ENCODE peak calls at places on chromosome 12, in five cellular contexts. K, R, J, G and E are unnamed samples. For H3K4me1, the result is how much of the 10 kb centered on the place peaks cover.

GRCh38 chr12:92292016-92292415 is 146.4 kb upstream of the BTG1 start:
- DNase-seq in K (no peak), R (no peak), G (no peak), J (no peak), E (no peak)

GRCh38 chr12:69396041-69396440 is 36.5 kb downstream of the YEATS4 start:
- DNase-seq in G (peak), J (no peak), K (no peak), R (no peak), E (no peak)

GRCh38 chr12:49201595-49202295 is 12.9 kb upstream of the TUBA1A start:
- DNase-seq in K (no peak), G (peak), J (peak), R (no peak), E (peak)

GRCh38 chr12:84814664-84815245 is 97.8 kb downstream of the SLC6A15 start:
- DNase-seq in J (no peak), R (no peak), K (no peak), G (peak), E (no peak)

GRCh38 chr12:48988030-48988649 is 10.0 kb downstream of the WNT1 start:
- DNase-seq in R (peak), G (no peak), J (no peak), K (peak), E (peak)

GRCh38 chr12:110501378-110501721 is 561 bp downstream of the VPS29 start:
- DNase-seq in J (no peak), R (no peak), G (peak), K (peak), E (peak)

GRCh38 chr12:127635838-127636237 is 631.1 kb upstream of the TMEM132C start:
- DNase-seq in G (no peak), R (no peak), K (no peak), J (no peak), E (no peak)

GRCh38 chr12:75526655-75527511 is 15.5 kb upstream of the KRR1 start:
- DNase-seq in K (no peak), R (no peak), G (peak), J (no peak), E (peak)

GRCh38 chr12:104494137-104494815 is 37.5 kb downstream of the CHST11 start:
- DNase-seq in J (no peak), K (no peak), G (peak), R (no peak), E (peak)

GRCh38 chr12:84497819-84498218 is 414.8 kb downstream of the SLC6A15 start:
- DNase-seq in K (no peak), J (no peak), R (peak), G (peak), E (peak)

GRCh38 chr12:1108276-1108675 is 117.3 kb downstream of the ERC1 start:
- DNase-seq in J (no peak), R (no peak), G (no peak), K (no peak), E (no peak)

GRCh38 chr12:49794021-49794420 is 34.2 kb downstream of the NCKAP5L start:
- DNase-seq in K (no peak), J (no peak), R (no peak), G (no peak), E (no peak)

DNA sequence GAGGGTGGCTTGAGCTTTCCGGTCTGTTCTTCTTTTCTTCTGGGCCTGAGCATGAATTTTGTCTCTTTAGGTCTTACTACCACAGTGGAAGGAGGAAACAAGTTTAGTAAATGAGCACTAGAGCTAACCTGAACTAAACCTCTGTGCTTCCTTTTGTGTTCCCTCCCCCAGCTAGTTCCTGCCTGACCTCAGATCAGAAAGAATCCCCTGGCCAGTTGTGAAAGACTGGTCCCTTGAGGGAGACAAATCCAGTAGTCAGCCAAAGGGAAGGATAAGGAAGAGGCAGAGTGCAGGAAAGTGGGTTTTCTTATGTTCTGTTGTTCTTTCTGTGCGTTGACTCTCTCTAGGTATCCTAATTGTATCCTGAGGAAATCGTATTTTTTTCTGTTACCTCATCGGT is 17.5 kb downstream of the ZNF664 start:
- DNase-seq in J (no peak), G (peak), K (no peak), R (no peak), E (peak)
- H3K4me1 ChIP-seq in J (half or more), G (under half), K (under half), R (under half), E (half or more)

GRCh38 chr12:78115889-78116288 is 285.2 kb downstream of the NAV3 start:
- DNase-seq in K (no peak), J (no peak), R (no peak), G (no peak), E (no peak)

GRCh38 chr12:78120866-78121590 is 290.3 kb downstream of the NAV3 start:
- DNase-seq in J (no peak), G (peak), K (no peak), R (no peak), E (peak)

GRCh38 chr12:78118486-78118885 is 287.8 kb downstream of the NAV3 start:
- DNase-seq in R (no peak), J (no peak), G (no peak), K (no peak), E (no peak)

GRCh38 chr12:78119351-78119918 is 288.7 kb downstream of the NAV3 start:
- DNase-seq in R (no peak), J (no peak), K (no peak), G (no peak), E (no peak)

DNA sequence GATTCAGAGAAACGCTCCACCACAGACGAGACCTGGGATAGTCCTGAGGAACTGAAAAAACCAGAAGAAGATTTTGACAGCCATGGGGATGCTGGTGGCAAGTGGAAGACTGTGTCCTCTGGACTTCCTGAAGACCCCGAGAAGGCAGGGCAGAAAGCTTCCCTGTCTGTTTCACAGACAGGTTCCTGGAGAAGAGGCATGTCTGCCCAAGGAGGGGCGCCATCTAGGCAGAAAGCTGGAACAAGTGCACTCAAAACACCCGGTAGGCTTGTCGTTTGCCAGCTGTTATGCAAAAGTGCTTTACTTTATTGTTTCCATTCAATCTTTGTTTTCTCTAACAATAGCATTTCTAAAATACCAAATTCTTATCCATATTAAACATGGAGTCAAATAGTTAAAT is 287.3 kb downstream of the NAV3 start:
- DNase-seq in K (no peak), G (no peak), J (no peak), R (no peak), E (no peak)
- TF ChIP-seq CTCF in K (no peak), G (no peak), J (no peak), R (no peak), E (no peak)

GRCh38 chr12:57735952-57736742 is 2.4 kb downstream of the AGAP2 start:
- DNase-seq in R (no peak), G (peak), J (no peak), K (no peak), E (peak)
- H3K4me3 ChIP-seq in R (no peak), G (no peak), J (no peak), K (no peak), E (no peak)

GRCh38 chr12:108856170-108856427 is 1.3 kb downstream of the SSH1 start:
- DNase-seq in K (no peak), G (no peak), R (peak), J (no peak), E (no peak)
- H3K4me1 ChIP-seq in K (under half), G (under half), R (half or more), J (half or more), E (under half)